ENCODE peak calls at places on chromosome 17, in six cellular contexts. One of them, this sample, is unnamed.

GRCh38 chr17:69358688-69359596 is 32.0 kb upstream of the ABCA5 start:
- DNase-seq in psoas muscle: no peak
- DNase-seq in CD4-positive, alpha-beta T cell: no peak
- DNase-seq in mesendoderm: peak
- DNase-seq in cardiac muscle cell: no peak
- DNase-seq in SK-N-MC: no peak
- DNase-seq in this sample: no peak

GRCh38 chr17:78375401-78376079 is 2.9 kb upstream of the PGS1 start:
- DNase-seq in psoas muscle: no peak
- DNase-seq in SK-N-MC: no peak
- DNase-seq in cardiac muscle cell: peak
- DNase-seq in mesendoderm: no peak
- DNase-seq in CD4-positive, alpha-beta T cell: no peak
- DNase-seq in this sample: no peak

GRCh38 chr17:48131216-48131824 is 23.8 kb downstream of the SNX11 start:
- DNase-seq in psoas muscle: no peak
- DNase-seq in cardiac muscle cell: peak
- DNase-seq in mesendoderm: peak
- DNase-seq in SK-N-MC: peak
- DNase-seq in CD4-positive, alpha-beta T cell: no peak
- DNase-seq in this sample: peak

GRCh38 chr17:40493697-40494096 is 7.7 kb downstream of the TNS4 start:
- DNase-seq in cardiac muscle cell: no peak
- DNase-seq in SK-N-MC: no peak
- DNase-seq in CD4-positive, alpha-beta T cell: no peak
- DNase-seq in psoas muscle: peak
- DNase-seq in mesendoderm: no peak
- DNase-seq in this sample: no peak

GRCh38 chr17:21019976-21020575 is 22.7 kb downstream of the USP22 start:
- DNase-seq in SK-N-MC: no peak
- DNase-seq in mesendoderm: peak
- DNase-seq in cardiac muscle cell: peak
- DNase-seq in CD4-positive, alpha-beta T cell: no peak
- DNase-seq in psoas muscle: peak
- DNase-seq in this sample: peak

GRCh38 chr17:9878791-9879525 is 26.1 kb downstream of the RCVRN start:
- DNase-seq in cardiac muscle cell: peak
- DNase-seq in mesendoderm: no peak
- DNase-seq in SK-N-MC: no peak
- DNase-seq in psoas muscle: no peak
- DNase-seq in CD4-positive, alpha-beta T cell: no peak
- DNase-seq in this sample: no peak

GRCh38 chr17:19647697-19648474 is 665 bp upstream of the ALDH3A2 start:
- DNase-seq in SK-N-MC: no peak
- DNase-seq in CD4-positive, alpha-beta T cell: peak
- DNase-seq in cardiac muscle cell: peak
- DNase-seq in psoas muscle: peak
- DNase-seq in mesendoderm: peak
- DNase-seq in this sample: no peak

GRCh38 chr17:44557653-44558285 is 485 bp downstream of the FZD2 start:
- DNase-seq in CD4-positive, alpha-beta T cell: peak
- DNase-seq in psoas muscle: peak
- DNase-seq in cardiac muscle cell: peak
- DNase-seq in mesendoderm: peak
- DNase-seq in SK-N-MC: no peak
- DNase-seq in this sample: no peak

GRCh38 chr17:82520041-82520910 is 744 bp downstream of the FOXK2 start:
- DNase-seq in cardiac muscle cell: peak
- DNase-seq in mesendoderm: no peak
- DNase-seq in SK-N-MC: no peak
- DNase-seq in psoas muscle: peak
- DNase-seq in CD4-positive, alpha-beta T cell: peak
- DNase-seq in this sample: peak

GRCh38 chr17:44628234-44629188 is 27.8 kb upstream of the MEIOC start:
- DNase-seq in mesendoderm: peak
- DNase-seq in SK-N-MC: no peak
- DNase-seq in psoas muscle: peak
- DNase-seq in CD4-positive, alpha-beta T cell: no peak
- DNase-seq in cardiac muscle cell: peak
- DNase-seq in this sample: peak

GRCh38 chr17:1640329-1641064 is 5.0 kb downstream of the SCARF1 start:
- DNase-seq in SK-N-MC: no peak
- DNase-seq in psoas muscle: no peak
- DNase-seq in CD4-positive, alpha-beta T cell: no peak
- DNase-seq in cardiac muscle cell: no peak
- DNase-seq in mesendoderm: no peak
- DNase-seq in this sample: no peak

GRCh38 chr17:57062865-57063264 is 22.2 kb upstream of the AKAP1 start:
- DNase-seq in SK-N-MC: no peak
- DNase-seq in psoas muscle: no peak
- DNase-seq in cardiac muscle cell: no peak
- DNase-seq in CD4-positive, alpha-beta T cell: no peak
- DNase-seq in mesendoderm: no peak
- DNase-seq in this sample: no peak

GRCh38 chr17:7888184-7888920 is at the start of gene CHD3:
- DNase-seq in psoas muscle: no peak
- DNase-seq in cardiac muscle cell: peak
- DNase-seq in mesendoderm: peak
- DNase-seq in CD4-positive, alpha-beta T cell: peak
- DNase-seq in SK-N-MC: no peak
- DNase-seq in this sample: no peak

GRCh38 chr17:79617304-79617703 is 6.5 kb upstream of the RBFOX3 start:
- DNase-seq in psoas muscle: peak
- DNase-seq in SK-N-MC: no peak
- DNase-seq in mesendoderm: no peak
- DNase-seq in cardiac muscle cell: no peak
- DNase-seq in CD4-positive, alpha-beta T cell: no peak
- DNase-seq in this sample: no peak

GRCh38 chr17:79614248-79614647 is 3.4 kb upstream of the RBFOX3 start:
- DNase-seq in psoas muscle: no peak
- DNase-seq in SK-N-MC: no peak
- DNase-seq in mesendoderm: no peak
- DNase-seq in cardiac muscle cell: no peak
- DNase-seq in CD4-positive, alpha-beta T cell: no peak
- DNase-seq in this sample: no peak

GRCh38 chr17:79615926-79616325 is 5.1 kb upstream of the RBFOX3 start:
- DNase-seq in SK-N-MC: no peak
- DNase-seq in CD4-positive, alpha-beta T cell: no peak
- DNase-seq in cardiac muscle cell: no peak
- DNase-seq in psoas muscle: peak
- DNase-seq in mesendoderm: no peak
- DNase-seq in this sample: no peak

GRCh38 chr17:79616801-79617200 is 6.0 kb upstream of the RBFOX3 start:
- DNase-seq in psoas muscle: peak
- DNase-seq in mesendoderm: no peak
- DNase-seq in SK-N-MC: no peak
- DNase-seq in cardiac muscle cell: no peak
- DNase-seq in CD4-positive, alpha-beta T cell: no peak
- DNase-seq in this sample: no peak

GRCh38 chr17:79615446-79615845 is 4.6 kb upstream of the RBFOX3 start:
- DNase-seq in cardiac muscle cell: no peak
- DNase-seq in psoas muscle: no peak
- DNase-seq in mesendoderm: no peak
- DNase-seq in SK-N-MC: no peak
- DNase-seq in CD4-positive, alpha-beta T cell: no peak
- DNase-seq in this sample: no peak
- H3K27ac ChIP-seq in cardiac muscle cell: no peak
- H3K27ac ChIP-seq in psoas muscle: no peak
- H3K27ac ChIP-seq in mesendoderm: no peak
- H3K27ac ChIP-seq in SK-N-MC: no peak
- H3K27ac ChIP-seq in CD4-positive, alpha-beta T cell: no peak
- H3K27ac ChIP-seq in this sample: no peak

DNA sequence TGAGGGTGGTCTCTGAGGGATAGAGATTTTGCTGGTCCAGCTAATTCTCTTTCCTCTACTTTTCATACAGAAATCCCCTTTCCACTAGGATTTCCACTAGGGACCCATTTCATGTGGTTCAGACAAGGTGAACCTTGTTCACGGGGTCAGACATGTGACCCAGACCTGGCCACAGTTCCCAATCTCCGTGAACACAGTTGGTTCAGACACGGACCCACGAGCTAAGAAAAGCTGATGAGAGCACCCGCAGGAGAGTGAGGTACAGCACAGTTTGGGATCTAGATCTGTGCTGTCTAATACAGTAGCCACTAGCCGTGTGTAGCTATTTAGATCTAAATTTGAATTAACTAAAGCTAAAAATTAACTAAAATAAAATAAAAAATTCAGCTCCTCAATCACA is 88.1 kb downstream of the AXIN2 start:
- DNase-seq in mesendoderm: no peak
- DNase-seq in SK-N-MC: no peak
- DNase-seq in CD4-positive, alpha-beta T cell: no peak
- DNase-seq in psoas muscle: peak
- DNase-seq in cardiac muscle cell: no peak
- DNase-seq in this sample: no peak
- H3K27ac ChIP-seq in mesendoderm: no peak
- H3K27ac ChIP-seq in SK-N-MC: no peak
- H3K27ac ChIP-seq in CD4-positive, alpha-beta T cell: no peak
- H3K27ac ChIP-seq in psoas muscle: peak
- H3K27ac ChIP-seq in cardiac muscle cell: no peak
- H3K27ac ChIP-seq in this sample: no peak

GRCh38 chr17:79950306-79950705 is 85.4 kb downstream of the TBC1D16 start:
- DNase-seq in SK-N-MC: no peak
- DNase-seq in cardiac muscle cell: no peak
- DNase-seq in mesendoderm: no peak
- DNase-seq in CD4-positive, alpha-beta T cell: no peak
- DNase-seq in psoas muscle: peak
- DNase-seq in this sample: no peak
- H3K27ac ChIP-seq in SK-N-MC: peak
- H3K27ac ChIP-seq in cardiac muscle cell: no peak
- H3K27ac ChIP-seq in mesendoderm: no peak
- H3K27ac ChIP-seq in CD4-positive, alpha-beta T cell: no peak
- H3K27ac ChIP-seq in psoas muscle: no peak
- H3K27ac ChIP-seq in this sample: peak

GRCh38 chr17:17724991-17725852 is 44.0 kb downstream of the RAI1 start:
- DNase-seq in CD4-positive, alpha-beta T cell: no peak
- DNase-seq in psoas muscle: no peak
- DNase-seq in SK-N-MC: no peak
- DNase-seq in mesendoderm: peak
- DNase-seq in cardiac muscle cell: no peak
- DNase-seq in this sample: no peak
- H3K27ac ChIP-seq in CD4-positive, alpha-beta T cell: no peak
- H3K27ac ChIP-seq in psoas muscle: no peak
- H3K27ac ChIP-seq in SK-N-MC: no peak
- H3K27ac ChIP-seq in mesendoderm: peak
- H3K27ac ChIP-seq in cardiac muscle cell: peak
- H3K27ac ChIP-seq in this sample: no peak

GRCh38 chr17:67617304-67617899 is 100.3 kb upstream of the NOL11 start:
- DNase-seq in CD4-positive, alpha-beta T cell: no peak
- DNase-seq in cardiac muscle cell: no peak
- DNase-seq in psoas muscle: no peak
- DNase-seq in mesendoderm: no peak
- DNase-seq in SK-N-MC: no peak
- DNase-seq in this sample: no peak
- H3K27ac ChIP-seq in CD4-positive, alpha-beta T cell: no peak
- H3K27ac ChIP-seq in cardiac muscle cell: no peak
- H3K27ac ChIP-seq in psoas muscle: no peak
- H3K27ac ChIP-seq in mesendoderm: no peak
- H3K27ac ChIP-seq in SK-N-MC: no peak
- H3K27ac ChIP-seq in this sample: no peak

DNA sequence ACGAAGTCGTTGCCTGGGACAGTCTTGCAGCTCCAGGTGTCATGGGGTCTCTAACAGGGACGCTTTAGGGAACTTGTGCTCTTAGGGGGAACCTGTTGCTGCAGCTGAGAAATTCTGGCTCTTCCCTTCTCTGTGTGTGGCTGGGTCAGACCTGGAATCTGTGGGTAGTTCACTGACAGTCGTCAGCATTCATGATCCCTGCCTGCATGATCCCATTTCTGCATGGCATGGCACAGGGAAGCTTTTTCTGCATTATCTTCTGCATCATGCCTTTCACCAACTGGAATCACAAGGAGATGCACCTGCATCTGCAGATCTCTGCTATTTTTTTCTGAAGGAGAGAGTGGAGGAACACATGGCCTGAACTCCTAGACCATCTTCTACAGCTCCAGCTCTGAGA is 85.6 kb downstream of the SOX9 start:
- DNase-seq in CD4-positive, alpha-beta T cell: no peak
- DNase-seq in SK-N-MC: no peak
- DNase-seq in mesendoderm: no peak
- DNase-seq in psoas muscle: no peak
- DNase-seq in cardiac muscle cell: no peak
- DNase-seq in this sample: no peak
- H3K27ac ChIP-seq in CD4-positive, alpha-beta T cell: no peak
- H3K27ac ChIP-seq in SK-N-MC: no peak
- H3K27ac ChIP-seq in mesendoderm: no peak
- H3K27ac ChIP-seq in psoas muscle: no peak
- H3K27ac ChIP-seq in cardiac muscle cell: no peak
- H3K27ac ChIP-seq in this sample: no peak